ENCODE peak calls at places on chromosomes 6 and 20, in seven cellular contexts. U, Q, M, D, K, G and H are unnamed samples. For H3K4me1, the result is how much of the 10 kb centered on the place peaks cover.

GRCh38 chr20:15930324-15931305 is 642.6 kb downstream of the KIF16B start:
- DNase-seq in U (no peak), M (peak), Q (peak), D (peak), K (no peak), G (no peak), H (no peak)

GRCh38 chr20:62365814-62366369 is 1.2 kb downstream of the LAMA5 start:
- DNase-seq in M (no peak), U (no peak), G (no peak), K (no peak), D (no peak), Q (peak), H (no peak)

GRCh38 chr6:109526905-109527628 is 44.0 kb upstream of the ZBTB24 start:
- DNase-seq in G (no peak), M (no peak), K (no peak), D (peak), U (peak), Q (peak), H (no peak)

GRCh38 chr6:4351857-4352669 is 216.7 kb upstream of the ECI2 start:
- DNase-seq in G (peak), U (peak), K (no peak), M (no peak), D (peak), Q (peak), H (peak)

GRCh38 chr6:14888575-14889000 is 357.3 kb upstream of the JARID2 start:
- DNase-seq in U (no peak), D (no peak), K (no peak), Q (no peak), M (no peak), G (no peak), H (no peak)

GRCh38 chr6:153503810-153504209 is 372.7 kb upstream of the RGS17 start:
- DNase-seq in U (no peak), G (no peak), D (no peak), K (no peak), M (no peak), Q (peak), H (no peak)

GRCh38 chr6:12585497-12585958 is 131.0 kb upstream of the PHACTR1 start:
- DNase-seq in K (no peak), U (peak), Q (no peak), G (peak), D (no peak), M (no peak), H (no peak)

GRCh38 chr6:92779758-92780157 is 639.6 kb downstream of the EPHA7 start:
- DNase-seq in K (no peak), U (peak), M (no peak), G (peak), Q (no peak), D (no peak), H (no peak)

GRCh38 chr6:22819209-22819608 is 249.8 kb downstream of the HDGFL1 start:
- DNase-seq in K (no peak), U (no peak), M (no peak), Q (no peak), D (no peak), G (no peak), H (no peak)

GRCh38 chr6:105981002-105981887 is 104.9 kb upstream of the PRDM1 start:
- DNase-seq in K (peak), D (peak), M (no peak), Q (peak), G (no peak), U (no peak), H (peak)

DNA sequence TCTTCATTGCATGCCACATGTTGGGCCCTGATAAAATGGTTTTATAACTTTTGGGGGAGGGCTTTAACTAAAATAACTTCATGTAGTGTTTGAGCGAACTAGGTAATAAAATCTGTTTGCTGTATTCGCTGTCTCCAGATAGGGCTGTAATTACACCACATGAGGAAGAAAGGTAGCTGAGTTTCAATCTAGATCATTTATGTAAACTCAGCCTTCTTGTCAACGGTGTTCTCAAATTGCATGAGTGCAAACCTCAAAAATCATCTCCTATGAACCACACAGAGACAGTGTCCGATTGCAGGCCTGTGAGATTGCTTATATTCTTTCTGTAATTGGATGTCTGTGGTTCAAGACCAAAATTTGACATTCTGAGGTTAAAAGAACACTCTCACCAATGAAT is 37.7 kb upstream of the BEND3 start:
- DNase-seq in Q (no peak), U (peak), M (no peak), D (no peak), K (no peak), G (no peak), H (no peak)
- H3K4me3 ChIP-seq in Q (no peak), U (no peak), M (no peak), D (no peak), K (no peak), G (no peak), H (no peak)

DNA sequence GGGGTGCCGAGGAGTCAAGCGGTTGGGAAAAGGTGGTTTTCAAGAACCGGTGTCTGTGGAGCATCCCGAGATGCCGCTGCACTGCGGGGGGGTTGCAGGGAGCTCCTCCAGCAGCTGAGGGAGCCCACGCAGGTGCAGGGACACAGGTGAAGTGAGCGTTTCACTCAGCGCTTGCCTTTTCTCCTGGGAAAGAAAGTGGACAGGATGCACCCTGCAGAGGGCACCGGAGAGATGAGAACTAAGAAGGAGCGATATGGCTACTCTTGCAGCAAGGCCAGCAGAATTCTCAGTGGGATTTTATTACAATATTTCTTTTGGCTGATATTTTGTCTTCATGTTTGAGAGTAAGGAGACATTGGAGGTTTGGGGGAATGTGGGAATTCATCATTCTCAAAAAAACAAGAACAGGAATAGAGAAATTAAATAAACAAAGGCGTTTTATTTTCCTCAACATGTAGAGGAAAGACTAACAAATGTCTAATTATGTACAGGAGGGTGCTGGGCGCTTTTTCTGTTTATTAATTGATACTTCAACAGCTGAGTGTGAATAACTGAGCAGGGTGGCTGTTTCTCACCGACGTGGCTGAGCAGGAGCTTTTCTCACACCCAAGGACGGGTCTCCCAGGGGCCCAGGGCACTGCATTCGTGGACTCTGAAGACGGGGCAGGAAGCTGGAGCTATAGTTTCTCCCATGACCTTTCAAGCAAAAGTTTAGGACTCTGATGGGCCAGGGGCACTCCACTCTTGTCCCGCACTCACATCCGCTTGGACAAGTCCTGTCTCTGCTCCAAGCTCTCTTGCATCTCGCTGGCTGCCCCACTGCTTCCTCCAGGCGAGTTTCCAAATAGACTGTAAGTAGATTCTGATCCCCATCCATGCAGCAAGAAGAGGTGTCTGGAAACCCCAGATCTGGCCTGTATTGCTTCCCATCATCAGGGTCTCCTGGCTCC is 176.1 kb downstream of the SMOC2 start:
- DNase-seq in U (no peak), G (no peak), M (no peak), D (peak), Q (peak), K (peak), H (no peak)
- TF ChIP-seq CTCF in U (no peak), G (peak), M (peak), D (no peak), Q (peak), K (peak), H (no peak)

GRCh38 chr6:125001684-125002083 is 39.4 kb downstream of the RNF217 start:
- DNase-seq in M (no peak), D (no peak), Q (no peak), G (no peak), U (peak), K (no peak), H (no peak)
- H3K4me1 ChIP-seq in M (under half), D (under half), Q (under half), G (under half), U (under half), K (under half), H (under half)

DNA sequence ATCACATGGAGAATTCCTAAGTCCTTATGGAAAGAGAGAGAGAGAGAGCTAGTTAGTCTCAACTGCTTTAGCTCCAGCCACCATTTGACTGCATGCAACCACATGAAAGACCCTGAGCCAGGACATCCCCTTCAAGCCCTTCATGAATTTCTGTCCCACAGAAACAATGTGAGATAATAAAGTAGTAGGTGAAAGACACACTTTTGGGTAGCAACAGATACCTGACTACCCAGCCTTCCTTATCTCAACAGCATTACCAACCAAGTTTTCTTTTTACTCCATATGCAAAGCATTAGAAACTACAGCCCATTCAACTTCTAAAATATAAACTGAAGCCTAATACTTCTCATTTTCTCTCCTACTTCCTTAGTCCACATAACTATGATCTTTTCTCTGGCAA is 23.2 kb upstream of the THEMIS start:
- DNase-seq in U (no peak), D (no peak), M (no peak), G (no peak), Q (no peak), K (no peak), H (no peak)
- H3K4me3 ChIP-seq in U (no peak), D (no peak), M (no peak), G (no peak), Q (no peak), K (no peak), H (no peak)

GRCh38 chr6:130843575-130844320 is 16.5 kb downstream of the SMLR1 start:
- DNase-seq in G (no peak), U (peak), K (no peak), Q (peak), D (peak), M (no peak), H (no peak)
- TF ChIP-seq CTCF in G (peak), U (peak), K (peak), Q (peak), D (peak), M (peak), H (no peak)

GRCh38 chr20:38870733-38871559 is 55.3 kb upstream of the FAM83D start:
- DNase-seq in K (no peak), M (no peak), D (no peak), U (no peak), G (no peak), Q (no peak), H (no peak)
- H3K4me1 ChIP-seq in K (under half), M (under half), D (under half), U (under half), G (under half), Q (under half), H (under half)

DNA sequence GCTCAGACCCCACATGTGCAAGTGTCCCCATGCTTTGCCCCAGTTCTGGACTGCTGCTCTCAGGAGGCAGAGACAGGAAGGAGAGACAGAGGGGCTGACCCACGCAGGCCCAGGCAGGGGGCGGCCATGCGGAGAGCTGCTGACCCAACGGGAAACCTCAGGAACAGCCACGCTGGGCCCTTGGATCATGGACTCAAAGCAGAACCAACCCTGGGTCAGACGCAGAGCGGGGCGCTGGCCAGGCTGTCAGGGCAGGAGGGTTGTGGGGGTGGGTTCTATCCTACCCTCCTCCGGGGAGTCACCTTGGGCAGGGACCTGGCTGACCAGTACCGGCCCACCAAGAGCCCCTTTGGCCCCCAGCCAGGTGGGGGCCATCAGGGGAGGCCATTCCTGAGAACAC is 2.0 kb downstream of the KCNQ2 start:
- DNase-seq in K (no peak), U (no peak), Q (no peak), G (no peak), D (no peak), M (no peak), H (no peak)
- H3K4me3 ChIP-seq in K (no peak), U (no peak), Q (peak), G (no peak), D (no peak), M (no peak), H (no peak)

GRCh38 chr6:128767705-128768104 is 115.2 kb upstream of the LAMA2 start:
- DNase-seq in K (no peak), D (no peak), U (no peak), G (no peak), M (no peak), Q (no peak), H (no peak)
- TF ChIP-seq CTCF in K (no peak), D (no peak), U (no peak), G (no peak), M (no peak), Q (no peak), H (no peak)

DNA sequence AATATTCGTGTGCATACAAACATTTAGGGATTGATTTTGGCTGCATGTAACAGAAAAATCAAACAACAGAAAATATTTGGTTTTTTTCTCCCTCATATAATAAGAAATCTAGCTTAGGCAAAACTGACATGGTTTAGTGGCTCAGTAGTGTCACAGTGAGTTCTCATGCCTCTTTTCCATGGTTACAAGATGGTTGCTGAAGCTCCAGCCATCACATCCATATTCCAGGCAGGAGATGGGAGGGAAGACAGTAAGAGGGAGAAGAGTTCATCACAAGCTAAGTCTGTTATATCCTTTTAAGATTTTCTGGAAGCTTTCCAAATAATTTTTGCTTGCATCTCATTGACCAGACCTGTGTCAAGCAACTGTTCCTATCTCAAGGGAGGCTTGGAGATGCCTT is 267.2 kb upstream of the RNF24 start:
- DNase-seq in U (no peak), D (no peak), M (no peak), K (no peak), Q (no peak), G (no peak), H (no peak)
- H3K4me1 ChIP-seq in U (under half), D (under half), M (under half), K (under half), Q (under half), G (under half), H (under half)

DNA sequence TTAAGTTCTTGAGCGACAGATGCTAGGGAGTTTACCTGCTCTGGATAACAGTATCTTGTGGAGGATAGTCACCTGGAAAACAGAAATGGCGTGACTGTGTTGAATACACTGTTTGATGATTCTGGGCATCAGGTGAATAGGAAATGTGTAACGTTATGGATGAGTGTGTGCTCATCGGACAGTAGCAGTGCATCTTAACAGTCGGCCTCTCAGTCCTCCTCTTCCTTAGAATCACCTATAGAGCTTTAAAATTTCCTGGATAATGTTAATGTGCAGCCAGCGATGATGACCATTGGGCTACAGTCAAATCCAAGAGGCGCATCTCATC is 217.7 kb downstream of the OR2B2 start:
- DNase-seq in U (no peak), D (no peak), M (no peak), K (no peak), Q (no peak), G (no peak), H (no peak)
- H3K4me3 ChIP-seq in U (peak), D (peak), M (no peak), K (peak), Q (peak), G (peak), H (peak)